ENCODE peak calls at places on chromosome 6, in seven cellular contexts. W is psoas muscle, X is A549, L is ascending aorta, Z is aorta, H is PC-3, E is skeletal muscle cell. N is an unnamed sample.

GRCh38 chr6:149918151-149918905 is 4.6 kb downstream of the RAET1G start:
- DNase-seq in W (peak), X (no peak), L (no peak), Z (peak), H (no peak), E (no peak), N (no peak)

GRCh38 chr6:154619183-154619582 is 108.7 kb upstream of the CNKSR3 start:
- DNase-seq in W (no peak), X (no peak), L (no peak), Z (no peak), H (no peak), E (no peak), N (no peak)

GRCh38 chr6:168700880-168701279 is 259.9 kb downstream of the SMOC2 start:
- DNase-seq in W (no peak), X (no peak), L (no peak), Z (no peak), H (no peak), E (no peak), N (no peak)

GRCh38 chr6:45467853-45468252 is 90.1 kb upstream of the SUPT3H start:
- DNase-seq in W (no peak), X (no peak), L (no peak), Z (no peak), H (no peak), E (no peak), N (no peak)

GRCh38 chr6:151494235-151494950 is 576 bp downstream of the CCDC170 start:
- DNase-seq in W (peak), X (peak), L (peak), Z (peak), H (peak), E (no peak), N (peak)

GRCh38 chr6:124964764-124965105 is 2.5 kb downstream of the RNF217 start:
- DNase-seq in W (no peak), X (no peak), L (no peak), Z (no peak), H (peak), E (no peak), N (no peak)

GRCh38 chr6:138454976-138455706 is 44.2 kb downstream of the NHSL1 start:
- DNase-seq in W (no peak), X (peak), L (no peak), Z (peak), H (peak), E (no peak), N (no peak)

GRCh38 chr6:127515234-127515793 is 3.8 kb downstream of the MTCL3 start:
- DNase-seq in W (no peak), X (no peak), L (no peak), Z (no peak), H (no peak), E (no peak), N (peak)

GRCh38 chr6:143836150-143836549 is 7.0 kb upstream of the LTV1 start:
- DNase-seq in W (no peak), X (no peak), L (no peak), Z (no peak), H (no peak), E (no peak), N (no peak)

GRCh38 chr6:18147160-18147559 is 7.7 kb downstream of the TPMT start:
- DNase-seq in W (no peak), X (no peak), L (no peak), Z (no peak), H (peak), E (peak), N (peak)

GRCh38 chr6:143878272-143878760 is 14.0 kb downstream of the ZC2HC1B start:
- DNase-seq in W (no peak), X (no peak), L (no peak), Z (no peak), H (peak), E (no peak), N (no peak)

GRCh38 chr6:135576055-135576454 is 78.5 kb upstream of the AHI1 start:
- DNase-seq in W (no peak), X (no peak), L (no peak), Z (no peak), H (peak), E (peak), N (peak)

GRCh38 chr6:150256618-150257272 is 112.1 kb upstream of the IYD start:
- DNase-seq in W (no peak), X (no peak), L (no peak), Z (no peak), H (peak), E (peak), N (peak)

GRCh38 chr6:20319520-20320357 is 81.9 kb upstream of the E2F3 start:
- DNase-seq in W (peak), X (no peak), L (no peak), Z (peak), H (no peak), E (no peak), N (no peak)

GRCh38 chr6:39239527-39240154 is 10.4 kb upstream of the KCNK5 start:
- DNase-seq in W (no peak), X (no peak), L (no peak), Z (no peak), H (no peak), E (no peak), N (no peak)

GRCh38 chr6:16823700-16824352 is 62.6 kb upstream of the ATXN1 start:
- DNase-seq in W (no peak), X (no peak), L (no peak), Z (no peak), H (no peak), E (no peak), N (no peak)

GRCh38 chr6:131552572-131552971 is 20.5 kb upstream of the ARG1 start:
- DNase-seq in W (no peak), X (no peak), L (no peak), Z (no peak), H (no peak), E (no peak), N (no peak)

GRCh38 chr6:90296346-90297123 is at the start of gene BACH2:
- DNase-seq in W (peak), X (peak), L (peak), Z (peak), H (peak), E (peak), N (peak)

GRCh38 chr6:14450133-14451040 is 332.8 kb downstream of the CD83 start:
- DNase-seq in W (no peak), X (no peak), L (no peak), Z (no peak), H (no peak), E (no peak), N (peak)

GRCh38 chr6:157723376-157723775 is 99.7 kb upstream of the SNX9 start:
- DNase-seq in W (no peak), X (no peak), L (no peak), Z (no peak), H (no peak), E (no peak), N (no peak)

DNA sequence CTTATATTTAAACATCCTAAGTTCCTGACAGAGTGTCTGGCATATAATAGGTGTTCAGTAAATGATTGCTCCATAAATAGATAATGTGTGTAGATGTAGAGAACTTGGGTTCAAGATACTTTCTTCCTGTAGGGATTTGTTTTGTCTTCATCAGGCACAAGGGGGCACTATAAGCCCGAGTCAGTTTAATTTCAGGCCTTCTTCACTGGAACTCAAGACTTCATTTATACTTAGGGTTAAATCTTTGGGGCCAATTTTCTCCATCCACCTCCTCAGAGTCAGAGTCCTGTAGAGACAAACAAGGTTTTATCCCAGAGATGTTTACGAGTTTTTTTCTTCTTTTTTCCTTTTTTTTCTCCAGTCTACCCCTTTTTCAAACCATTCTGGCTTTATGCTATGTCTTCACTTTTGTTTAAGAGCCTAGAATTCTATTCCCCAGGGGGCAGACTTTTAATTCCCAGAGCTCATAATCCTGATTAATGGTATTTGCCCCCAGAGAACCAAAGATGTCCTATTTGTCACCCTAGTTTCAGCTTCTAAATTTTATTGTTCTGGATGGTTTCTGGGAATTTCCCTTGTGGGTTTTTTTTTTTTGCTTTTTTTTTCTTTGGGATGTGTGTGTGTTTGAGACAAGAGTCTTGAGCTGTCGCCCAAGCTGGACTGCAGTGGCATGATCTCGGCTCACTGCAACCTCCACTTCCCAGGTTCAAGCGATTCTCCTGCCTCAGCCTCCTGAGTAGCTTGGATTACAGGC is 88.4 kb downstream of the HFE start:
- DNase-seq in W (no peak), X (no peak), L (no peak), Z (no peak), H (peak), E (no peak), N (peak)
- H3K4me3 ChIP-seq in W (no peak), X (no peak), L (no peak), Z (no peak), H (no peak), E (no peak), N (no peak)

DNA sequence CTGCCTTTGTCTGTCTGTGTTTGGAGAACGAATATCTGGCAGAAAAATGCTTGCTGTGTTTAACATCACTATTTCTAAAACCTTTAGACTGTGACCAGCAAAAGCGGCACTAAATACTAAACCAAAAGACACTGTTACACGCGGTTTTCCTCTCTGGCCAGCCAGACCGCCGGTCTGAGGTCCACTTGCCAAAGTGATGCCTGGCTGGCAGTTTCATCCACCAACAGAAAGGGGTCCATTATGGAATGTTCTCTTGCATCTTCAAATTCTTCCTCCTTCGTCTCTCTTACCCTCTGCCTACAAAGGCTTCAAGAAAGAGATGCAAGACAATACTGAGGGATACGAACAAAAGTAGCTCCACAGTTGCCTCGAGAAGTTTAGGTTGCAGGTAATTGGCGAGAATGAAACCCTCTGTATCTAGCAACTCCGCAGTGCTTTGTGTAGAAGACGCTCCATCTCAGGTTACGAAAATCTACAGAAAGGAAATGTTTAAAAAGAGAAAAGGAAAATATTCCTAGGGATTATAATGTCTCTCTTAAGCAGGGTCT is 176.6 kb downstream of the TRIM27 start:
- DNase-seq in W (no peak), X (no peak), L (no peak), Z (no peak), H (no peak), E (no peak), N (peak)
- H3K4me3 ChIP-seq in W (no peak), X (peak), L (no peak), Z (no peak), H (peak), E (no peak), N (no peak)

GRCh38 chr6:164911873-164912580 is 397.4 kb downstream of the C6orf118 start:
- DNase-seq in W (no peak), X (no peak), L (no peak), Z (no peak), H (no peak), E (no peak), N (no peak)

DNA sequence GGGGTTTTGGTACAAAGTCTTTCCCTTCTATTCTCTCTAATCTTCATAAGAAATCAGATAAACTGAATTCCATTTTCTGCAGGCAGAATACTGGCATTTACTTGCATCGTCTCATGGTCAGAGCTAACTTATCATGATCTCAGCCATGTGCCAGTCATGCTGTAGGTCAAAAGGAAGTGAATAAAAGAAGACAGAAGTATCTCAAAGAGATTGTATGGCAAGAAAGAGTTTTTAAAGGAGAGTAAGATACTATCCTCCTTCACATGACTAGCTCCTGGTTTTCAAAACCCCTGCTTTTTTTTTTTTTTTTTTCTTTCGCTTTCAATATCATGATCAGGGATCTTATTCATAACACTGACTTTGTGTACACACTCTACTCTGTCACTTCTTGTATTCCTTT is 398.3 kb downstream of the C6orf118 start:
- DNase-seq in W (no peak), X (no peak), L (no peak), Z (no peak), H (no peak), E (no peak), N (no peak)
- H3K4me3 ChIP-seq in W (peak), X (no peak), L (no peak), Z (peak), H (no peak), E (no peak), N (no peak)

DNA sequence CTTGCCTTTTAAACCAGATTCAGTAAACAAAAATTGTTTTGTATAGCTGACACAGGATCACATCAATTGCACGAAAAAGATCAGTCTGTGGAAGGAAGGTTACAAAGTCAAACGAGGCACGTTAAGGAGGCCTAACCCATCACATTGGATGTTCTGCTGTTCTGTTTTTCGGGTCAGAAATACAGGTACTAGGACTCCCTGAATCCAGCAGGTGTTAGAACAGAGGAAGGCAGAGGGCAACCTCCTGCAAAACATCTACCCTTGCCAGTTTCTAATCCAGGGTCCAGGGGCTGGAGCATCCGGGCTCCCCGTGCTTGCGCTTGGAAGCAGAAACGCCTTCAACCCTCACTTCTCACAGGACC is 64.6 kb downstream of the PLG start:
- DNase-seq in W (no peak), X (no peak), L (no peak), Z (no peak), H (no peak), E (no peak), N (no peak)
- H3K4me3 ChIP-seq in W (peak), X (peak), L (peak), Z (no peak), H (no peak), E (peak), N (no peak)

DNA sequence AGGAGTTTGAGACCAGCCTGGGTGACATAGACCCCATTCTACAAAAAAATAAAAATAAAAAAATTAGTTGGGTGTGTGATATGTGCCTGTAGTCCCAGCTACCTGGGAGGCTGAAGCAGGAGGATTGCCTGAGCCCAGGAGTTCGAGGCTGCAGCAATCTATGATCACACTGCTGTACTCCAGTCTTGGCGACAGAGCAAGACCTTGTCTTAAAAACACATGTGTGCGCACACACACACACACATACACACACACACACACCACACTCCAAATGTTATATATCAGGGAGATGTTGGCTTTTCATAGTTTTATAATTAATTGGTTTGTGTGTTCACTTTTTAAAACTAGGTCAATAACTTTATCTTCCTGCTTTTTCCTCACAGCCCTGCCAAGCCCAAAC is 110.5 kb downstream of the RTN4IP1 start:
- DNase-seq in W (no peak), X (no peak), L (no peak), Z (no peak), H (no peak), E (no peak), N (no peak)
- H3K4me3 ChIP-seq in W (no peak), X (no peak), L (no peak), Z (no peak), H (peak), E (peak), N (peak)

GRCh38 chr6:1378224-1379025 is 11.0 kb upstream of the FOXF2 start:
- DNase-seq in W (no peak), X (no peak), L (no peak), Z (no peak), H (no peak), E (no peak), N (no peak)
- H3K4me3 ChIP-seq in W (peak), X (no peak), L (peak), Z (no peak), H (no peak), E (no peak), N (no peak)

DNA sequence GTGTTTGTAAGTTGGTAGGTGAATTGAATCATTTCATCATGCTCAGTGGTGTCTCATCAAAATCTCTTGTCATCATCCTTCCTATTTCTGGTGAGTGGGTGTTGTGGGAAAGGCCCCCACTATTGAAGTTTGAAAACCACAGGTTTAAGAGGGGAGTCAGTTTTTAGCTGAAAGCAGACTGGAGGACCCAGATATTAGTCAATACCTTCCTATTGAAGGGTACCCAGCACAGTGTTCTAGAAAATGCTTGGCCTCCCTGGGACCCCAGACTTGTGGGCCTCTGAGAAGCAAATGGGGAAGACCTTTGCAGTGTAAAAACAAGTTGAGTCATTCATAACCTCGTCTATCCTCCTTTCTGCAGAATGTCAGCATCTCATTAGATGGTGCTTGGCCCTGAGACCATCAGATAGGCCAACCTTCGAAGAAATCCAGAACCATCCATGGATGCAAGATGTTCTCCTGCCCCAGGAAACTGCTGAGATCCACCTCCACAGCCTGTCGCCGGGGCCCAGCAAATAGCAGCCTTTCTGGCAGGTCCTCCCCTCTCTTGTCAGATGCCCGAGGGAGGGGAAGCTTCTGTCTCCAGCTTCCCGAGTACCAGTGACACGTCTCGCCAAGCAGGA is 3.7 kb downstream of the PIM1 start:
- DNase-seq in W (no peak), X (no peak), L (no peak), Z (no peak), H (no peak), E (no peak), N (no peak)
- H3K4me3 ChIP-seq in W (peak), X (no peak), L (no peak), Z (no peak), H (no peak), E (no peak), N (peak)

N was measured in adipocyte.